ENCODE peak calls at places on chromosome 13, in five cellular contexts. One of them, this sample, is unnamed.

GRCh38 chr13:30196025-30196424 is 111.3 kb downstream of the KATNAL1 start:
- DNase-seq in neuronal stem cell: peak; percentile 4
- DNase-seq in trophoblast cell: no peak
- DNase-seq in H1: peak; percentile 5
- DNase-seq in mesenchymal stem cell: peak; percentile 39
- DNase-seq in this sample: peak; percentile 76

GRCh38 chr13:52659340-52659739 is 6.7 kb downstream of the SUGT1 start:
- DNase-seq in neuronal stem cell: no peak
- DNase-seq in trophoblast cell: no peak
- DNase-seq in H1: no peak
- DNase-seq in mesenchymal stem cell: no peak
- DNase-seq in this sample: no peak

GRCh38 chr13:19083340-19083739 is 98.3 kb downstream of the TUBA3C start:
- DNase-seq in neuronal stem cell: no peak
- DNase-seq in trophoblast cell: no peak
- DNase-seq in H1: no peak
- DNase-seq in mesenchymal stem cell: no peak
- DNase-seq in this sample: no peak

GRCh38 chr13:21058361-21058760 is 3.0 kb downstream of the LATS2 start:
- DNase-seq in neuronal stem cell: no peak
- DNase-seq in trophoblast cell: no peak
- DNase-seq in H1: no peak
- DNase-seq in mesenchymal stem cell: no peak
- DNase-seq in this sample: no peak

GRCh38 chr13:20521388-20521787 is 4.3 kb downstream of the CRYL1 start:
- DNase-seq in neuronal stem cell: no peak
- DNase-seq in trophoblast cell: no peak
- DNase-seq in H1: no peak
- DNase-seq in mesenchymal stem cell: no peak
- DNase-seq in this sample: no peak

GRCh38 chr13:25179810-25180437 is 7.8 kb upstream of the AMER2 start:
- DNase-seq in neuronal stem cell: no peak
- DNase-seq in trophoblast cell: no peak
- DNase-seq in H1: no peak
- DNase-seq in mesenchymal stem cell: no peak
- DNase-seq in this sample: no peak

GRCh38 chr13:86020350-86021002 is 221.3 kb upstream of the SLITRK6 start:
- DNase-seq in neuronal stem cell: no peak
- DNase-seq in trophoblast cell: no peak
- DNase-seq in H1: no peak
- DNase-seq in mesenchymal stem cell: peak; percentile 76
- DNase-seq in this sample: no peak

GRCh38 chr13:45280751-45281634 is 60.0 kb downstream of the TPT1 start:
- DNase-seq in neuronal stem cell: peak; percentile 17
- DNase-seq in trophoblast cell: peak; percentile 38
- DNase-seq in H1: peak; percentile 27
- DNase-seq in mesenchymal stem cell: peak; percentile 70
- DNase-seq in this sample: peak; percentile 68

GRCh38 chr13:73088332-73088935 is 29.6 kb downstream of the KLF5 start:
- DNase-seq in neuronal stem cell: no peak
- DNase-seq in trophoblast cell: no peak
- DNase-seq in H1: no peak
- DNase-seq in mesenchymal stem cell: no peak
- DNase-seq in this sample: no peak

GRCh38 chr13:45511310-45512147 is 46.8 kb downstream of the COG3 start:
- DNase-seq in neuronal stem cell: peak; percentile 69
- DNase-seq in trophoblast cell: peak; percentile 23
- DNase-seq in H1: no peak
- DNase-seq in mesenchymal stem cell: peak; percentile 77
- DNase-seq in this sample: no peak

DNA sequence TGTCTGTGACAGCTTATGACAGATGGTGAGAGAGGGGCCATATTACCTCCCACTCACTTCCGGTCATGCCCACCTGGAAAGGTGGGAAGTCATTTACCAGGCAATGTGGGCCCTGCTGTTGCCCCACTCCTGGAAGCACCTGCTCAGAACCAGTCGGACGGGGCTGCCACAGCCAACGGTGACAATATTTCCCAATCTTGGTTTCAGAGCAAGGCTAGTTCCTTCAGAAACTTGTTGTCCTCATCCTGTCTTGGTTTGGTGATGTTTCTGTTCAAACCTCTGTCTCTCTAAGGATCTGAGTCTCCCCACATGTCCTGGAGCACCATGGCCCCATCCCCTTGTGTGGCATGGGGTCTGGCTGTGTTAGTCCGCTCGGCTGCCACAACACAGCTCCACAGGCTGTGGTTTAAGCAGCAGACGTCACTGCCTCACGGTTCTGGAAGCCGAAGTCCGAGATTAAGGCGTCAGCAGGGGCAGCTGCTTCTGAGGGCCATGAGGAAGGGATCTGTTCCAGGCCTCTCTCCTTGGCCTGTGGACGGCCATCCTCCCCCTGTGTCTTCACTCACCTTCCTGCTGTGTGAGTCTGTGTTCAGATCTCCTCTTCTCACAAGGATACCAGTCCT is 31.5 kb upstream of the SLC15A1 start:
- DNase-seq in neuronal stem cell: no peak
- DNase-seq in trophoblast cell: peak; percentile 26
- DNase-seq in H1: no peak
- DNase-seq in mesenchymal stem cell: no peak
- DNase-seq in this sample: no peak
- H2BK12ac ChIP-seq in neuronal stem cell: no peak overlapping the region
- H2BK12ac ChIP-seq in trophoblast cell: no peak overlapping the region
- H2BK12ac ChIP-seq in H1: no peak overlapping the region
- H2BK12ac ChIP-seq in mesenchymal stem cell: no peak overlapping the region
- H2BK12ac ChIP-seq in this sample: no peak overlapping the region

GRCh38 chr13:60099631-60100420 is 63.9 kb downstream of the DIAPH3 start:
- DNase-seq in neuronal stem cell: no peak
- DNase-seq in trophoblast cell: no peak
- DNase-seq in H1: no peak
- DNase-seq in mesenchymal stem cell: no peak
- DNase-seq in this sample: no peak
- H2AFZ ChIP-seq in neuronal stem cell: no peak overlapping the region
- H2AFZ ChIP-seq in trophoblast cell: no peak overlapping the region
- H2AFZ ChIP-seq in H1: no peak overlapping the region
- H2AFZ ChIP-seq in mesenchymal stem cell: no peak overlapping the region
- H2AFZ ChIP-seq in this sample: no peak overlapping the region

GRCh38 chr13:40994581-40995230 is 24.4 kb downstream of the ELF1 start:
- DNase-seq in neuronal stem cell: no peak
- DNase-seq in trophoblast cell: no peak
- DNase-seq in H1: no peak
- DNase-seq in mesenchymal stem cell: no peak
- DNase-seq in this sample: no peak
- H3K4me1 ChIP-seq in neuronal stem cell: no peaks in the 10 kb centered on the region
- H3K4me1 ChIP-seq in trophoblast cell: peaks cover 17% of the 10 kb centered on the region
- H3K4me1 ChIP-seq in H1: peaks cover 6% of the 10 kb centered on the region
- H3K4me1 ChIP-seq in mesenchymal stem cell: peaks cover 3% of the 10 kb centered on the region
- H3K4me1 ChIP-seq in this sample: no peaks in the 10 kb centered on the region

GRCh38 chr13:40064154-40064713 is 408.8 kb downstream of the COG6 start:
- DNase-seq in neuronal stem cell: no peak
- DNase-seq in trophoblast cell: no peak
- DNase-seq in H1: no peak
- DNase-seq in mesenchymal stem cell: peak; percentile 26
- DNase-seq in this sample: no peak
- H2BK12ac ChIP-seq in neuronal stem cell: no peak overlapping the region
- H2BK12ac ChIP-seq in trophoblast cell: peak overlapping the region; percentile 13
- H2BK12ac ChIP-seq in H1: no peak overlapping the region
- H2BK12ac ChIP-seq in mesenchymal stem cell: no peak overlapping the region
- H2BK12ac ChIP-seq in this sample: no peak overlapping the region

GRCh38 chr13:98749501-98749900 is 3.0 kb downstream of the SLC15A1 start:
- DNase-seq in neuronal stem cell: no peak
- DNase-seq in trophoblast cell: no peak
- DNase-seq in H1: no peak
- DNase-seq in mesenchymal stem cell: no peak
- DNase-seq in this sample: no peak

GRCh38 chr13:98755116-98755515 is 2.6 kb upstream of the SLC15A1 start:
- DNase-seq in neuronal stem cell: no peak
- DNase-seq in trophoblast cell: no peak
- DNase-seq in H1: no peak
- DNase-seq in mesenchymal stem cell: no peak
- DNase-seq in this sample: no peak

GRCh38 chr13:98751397-98752110 is 918 bp downstream of the SLC15A1 start:
- DNase-seq in neuronal stem cell: no peak
- DNase-seq in trophoblast cell: no peak
- DNase-seq in H1: no peak
- DNase-seq in mesenchymal stem cell: peak; percentile 17
- DNase-seq in this sample: peak; percentile 66

GRCh38 chr13:98752942-98753290 is 444 bp upstream of the SLC15A1 start:
- DNase-seq in neuronal stem cell: no peak
- DNase-seq in trophoblast cell: no peak
- DNase-seq in H1: no peak
- DNase-seq in mesenchymal stem cell: no peak
- DNase-seq in this sample: no peak

GRCh38 chr13:98752111-98752941 is at the start of gene SLC15A1:
- DNase-seq in neuronal stem cell: no peak
- DNase-seq in trophoblast cell: no peak
- DNase-seq in H1: no peak
- DNase-seq in mesenchymal stem cell: no peak
- DNase-seq in this sample: peak; percentile 51
- H2AFZ ChIP-seq in neuronal stem cell: peak within 1 kb of the TSS; percentile 86
- H2AFZ ChIP-seq in trophoblast cell: peak within 1 kb of the TSS; percentile 20
- H2AFZ ChIP-seq in H1: peak within 1 kb of the TSS; percentile 18
- H2AFZ ChIP-seq in mesenchymal stem cell: peak within 1 kb of the TSS; percentile 31
- H2AFZ ChIP-seq in this sample: no peak within 1 kb of the TSS

DNA sequence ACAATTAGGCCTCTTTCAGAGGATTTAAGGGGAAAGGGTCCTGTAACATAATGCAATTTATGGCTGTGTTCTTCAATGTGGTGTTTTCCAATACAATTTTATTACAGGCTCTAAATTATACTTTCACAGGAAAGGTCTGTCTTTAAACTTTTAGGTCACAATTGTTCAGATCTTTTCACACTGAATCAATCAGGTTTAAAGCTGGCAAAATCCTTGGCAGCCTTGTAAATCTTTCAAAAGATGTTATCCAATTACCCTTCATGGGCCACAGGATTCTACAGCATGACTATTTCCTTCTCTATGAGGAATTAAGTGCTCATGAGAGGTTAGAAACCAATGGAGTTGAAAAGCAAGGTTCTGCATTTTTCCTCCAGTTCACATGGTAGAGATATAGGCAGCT is 211.5 kb upstream of the MIR17HG start:
- DNase-seq in neuronal stem cell: no peak
- DNase-seq in trophoblast cell: no peak
- DNase-seq in H1: no peak
- DNase-seq in mesenchymal stem cell: no peak
- DNase-seq in this sample: no peak
- H3K4me1 ChIP-seq in neuronal stem cell: peaks cover 22% of the 10 kb centered on the region
- H3K4me1 ChIP-seq in trophoblast cell: peaks cover 6% of the 10 kb centered on the region
- H3K4me1 ChIP-seq in H1: no peaks in the 10 kb centered on the region
- H3K4me1 ChIP-seq in mesenchymal stem cell: no peaks in the 10 kb centered on the region
- H3K4me1 ChIP-seq in this sample: peaks cover 2% of the 10 kb centered on the region

GRCh38 chr13:49307365-49307764 is 59.6 kb downstream of the CDADC1 start:
- DNase-seq in neuronal stem cell: no peak
- DNase-seq in trophoblast cell: no peak
- DNase-seq in H1: no peak
- DNase-seq in mesenchymal stem cell: no peak
- DNase-seq in this sample: no peak

GRCh38 chr13:49305824-49306425 is 58.2 kb downstream of the CDADC1 start:
- DNase-seq in neuronal stem cell: no peak
- DNase-seq in trophoblast cell: no peak
- DNase-seq in H1: no peak
- DNase-seq in mesenchymal stem cell: no peak
- DNase-seq in this sample: no peak

GRCh38 chr13:49310251-49310650 is 62.5 kb downstream of the CDADC1 start:
- DNase-seq in neuronal stem cell: no peak
- DNase-seq in trophoblast cell: no peak
- DNase-seq in H1: no peak
- DNase-seq in mesenchymal stem cell: no peak
- DNase-seq in this sample: no peak

GRCh38 chr13:49308977-49309408 is 61.3 kb downstream of the CDADC1 start:
- DNase-seq in neuronal stem cell: no peak
- DNase-seq in trophoblast cell: no peak
- DNase-seq in H1: no peak
- DNase-seq in mesenchymal stem cell: no peak
- DNase-seq in this sample: no peak

GRCh38 chr13:49308104-49308875 is 60.6 kb downstream of the CDADC1 start:
- DNase-seq in neuronal stem cell: no peak
- DNase-seq in trophoblast cell: no peak
- DNase-seq in H1: no peak
- DNase-seq in mesenchymal stem cell: no peak
- DNase-seq in this sample: no peak
- H2BK12ac ChIP-seq in neuronal stem cell: no peak overlapping the region
- H2BK12ac ChIP-seq in trophoblast cell: peak overlapping the region; percentile 3
- H2BK12ac ChIP-seq in H1: no peak overlapping the region
- H2BK12ac ChIP-seq in mesenchymal stem cell: no peak overlapping the region
- H2BK12ac ChIP-seq in this sample: no peak overlapping the region

DNA sequence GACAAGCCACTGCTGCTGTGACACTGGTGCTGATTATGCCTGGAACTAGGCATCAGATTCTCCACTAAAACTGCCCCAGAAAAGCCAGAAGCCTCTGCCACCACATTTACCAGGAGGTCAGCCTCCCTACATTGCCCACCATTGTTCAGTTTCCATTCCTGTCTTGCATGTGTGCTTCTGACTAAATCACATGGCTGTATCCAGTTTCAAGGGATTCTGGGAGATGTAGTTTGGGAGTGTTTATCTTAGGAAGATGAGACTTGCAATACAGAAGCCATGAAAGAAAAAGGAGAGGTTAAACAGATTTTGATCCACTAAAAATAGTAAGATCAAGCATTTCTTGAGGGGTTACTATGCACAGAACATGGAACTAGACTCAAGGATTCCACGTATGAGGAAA is 40.7 kb upstream of the SERPINE3 start:
- DNase-seq in neuronal stem cell: no peak
- DNase-seq in trophoblast cell: no peak
- DNase-seq in H1: no peak
- DNase-seq in mesenchymal stem cell: peak; percentile 26
- DNase-seq in this sample: no peak
- H2AFZ ChIP-seq in neuronal stem cell: peak overlapping the region; percentile 89
- H2AFZ ChIP-seq in trophoblast cell: peak overlapping the region; percentile 56
- H2AFZ ChIP-seq in H1: no peak overlapping the region
- H2AFZ ChIP-seq in mesenchymal stem cell: no peak overlapping the region
- H2AFZ ChIP-seq in this sample: no peak overlapping the region

GRCh38 chr13:50521191-50521590 is 322.3 kb downstream of the DLEU7 start:
- DNase-seq in neuronal stem cell: no peak
- DNase-seq in trophoblast cell: no peak
- DNase-seq in H1: no peak
- DNase-seq in mesenchymal stem cell: no peak
- DNase-seq in this sample: no peak
- H3K4me1 ChIP-seq in neuronal stem cell: peaks cover 2% of the 10 kb centered on the region
- H3K4me1 ChIP-seq in trophoblast cell: no peaks in the 10 kb centered on the region
- H3K4me1 ChIP-seq in H1: no peaks in the 10 kb centered on the region
- H3K4me1 ChIP-seq in mesenchymal stem cell: no peaks in the 10 kb centered on the region
- H3K4me1 ChIP-seq in this sample: no peaks in the 10 kb centered on the region

DNA sequence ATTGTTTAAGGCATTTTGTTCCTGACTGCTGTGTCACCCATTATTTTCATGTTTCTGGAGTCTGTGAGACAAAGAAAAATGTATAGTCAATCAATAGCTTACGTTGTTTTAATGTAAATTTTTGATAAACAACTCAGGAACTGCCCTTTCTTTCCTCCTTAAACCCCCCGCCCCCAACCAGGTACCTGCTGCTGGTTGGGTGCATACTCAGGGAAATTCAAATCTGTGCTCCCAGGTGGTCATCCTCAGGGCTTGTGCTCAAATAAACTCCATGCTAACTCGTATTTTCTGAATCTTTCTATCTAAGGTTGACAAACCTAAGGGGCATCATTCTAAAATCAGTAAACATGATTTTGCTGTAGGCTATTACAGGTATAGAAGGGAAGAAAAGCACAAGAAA is 4.1 kb upstream of the CDC16 start:
- DNase-seq in neuronal stem cell: no peak
- DNase-seq in trophoblast cell: no peak
- DNase-seq in H1: no peak
- DNase-seq in mesenchymal stem cell: no peak
- DNase-seq in this sample: no peak
- H2BK12ac ChIP-seq in neuronal stem cell: no peak overlapping the region
- H2BK12ac ChIP-seq in trophoblast cell: no peak overlapping the region
- H2BK12ac ChIP-seq in H1: no peak overlapping the region
- H2BK12ac ChIP-seq in mesenchymal stem cell: no peak overlapping the region
- H2BK12ac ChIP-seq in this sample: no peak overlapping the region